ENCODE peak calls at places on chromosomes 6 and 20, in six cellular contexts. H is H9, J is IMR-90, X is mesenchymal stem cell, N is trophoblast cell, T is H1. G is an unnamed sample.

GRCh38 chr6:52904562-52905279 is 4.8 kb downstream of the GSTA3 start:
- DNase-seq in X (no peak), H (peak; percentile 66), J (no peak), T (no peak), N (peak; percentile 46), G (no peak)

GRCh38 chr6:13486679-13487121 is 700 bp downstream of the GFOD1 start:
- DNase-seq in X (peak; percentile 83), T (no peak), N (peak; percentile 68), H (peak; percentile 53), J (peak; percentile 61), G (peak; percentile 37)

GRCh38 chr6:167099707-167100106 is 23.2 kb upstream of the CCR6 start:
- DNase-seq in H (no peak), T (no peak), X (no peak), J (no peak), N (peak; percentile 62), G (no peak)

GRCh38 chr20:24802286-24802820 is 146.7 kb upstream of the CST7 start:
- DNase-seq in J (no peak), N (no peak), T (no peak), H (no peak), X (no peak), G (no peak)

GRCh38 chr20:41201760-41202159 is 64.4 kb downstream of the PLCG1 start:
- DNase-seq in N (no peak), H (no peak), X (no peak), T (no peak), J (no peak), G (no peak)

GRCh38 chr20:33688938-33689424 is 2.8 kb upstream of the E2F1 start:
- DNase-seq in X (no peak), N (no peak), T (no peak), J (no peak), H (no peak), G (no peak)

GRCh38 chr20:58128635-58129625 is 99.5 kb downstream of the ANKRD60 start:
- DNase-seq in T (no peak), J (no peak), H (peak; percentile 14), N (no peak), X (no peak), G (no peak)

GRCh38 chr6:89977808-89978748 is 83.8 kb downstream of the GJA10 start:
- DNase-seq in J (peak; percentile 93), T (no peak), H (no peak), N (no peak), X (peak; percentile 85), G (no peak)

GRCh38 chr6:21277601-21278043 is 315.9 kb upstream of the SOX4 start:
- DNase-seq in H (no peak), X (no peak), J (no peak), T (peak; percentile 34), N (peak; percentile 57), G (no peak)

GRCh38 chr6:31187780-31188194 is 17.3 kb upstream of the POU5F1 start:
- DNase-seq in N (peak; percentile 19), H (no peak), T (no peak), X (no peak), J (no peak), G (no peak)

GRCh38 chr6:134437376-134437775 is 119.5 kb upstream of the SGK1 start:
- DNase-seq in T (no peak), J (peak; percentile 75), H (no peak), N (peak; percentile 15), X (peak; percentile 61), G (no peak)

GRCh38 chr6:119240257-119241123 is 109.1 kb downstream of the MAN1A1 start:
- DNase-seq in N (peak; percentile 5), J (no peak), X (no peak), H (peak; percentile 38), T (peak; percentile 9), G (peak; percentile 8)

GRCh38 chr6:43075791-43076092 is 372 bp upstream of the PTK7 start:
- DNase-seq in T (no peak), J (no peak), X (no peak), H (no peak), N (no peak), G (no peak)

GRCh38 chr6:148342146-148343027 is at the start of gene SASH1:
- DNase-seq in N (peak; percentile 87), J (peak; percentile 77), X (peak; percentile 95), T (peak; percentile 85), H (peak; percentile 92), G (peak; percentile 94)

GRCh38 chr20:12575352-12576095 is 433.2 kb upstream of the SPTLC3 start:
- DNase-seq in T (no peak), X (peak; percentile 93), J (no peak), N (peak; percentile 1), H (no peak), G (no peak)

GRCh38 chr6:71721642-71722041 is 164.7 kb upstream of the RIMS1 start:
- DNase-seq in H (no peak), X (no peak), N (no peak), J (peak; percentile 12), T (no peak), G (no peak)

GRCh38 chr20:15582146-15582776 is 991.0 kb downstream of the KIF16B start:
- DNase-seq in T (no peak), X (peak; percentile 46), N (no peak), H (no peak), J (peak; percentile 57), G (no peak)

GRCh38 chr6:33430991-33431879 is 11.4 kb downstream of the SYNGAP1 start:
- DNase-seq in H (peak; percentile 95), T (no peak), N (no peak), J (peak; percentile 65), X (peak; percentile 81), G (peak; percentile 83)

GRCh38 chr20:1800180-1800579 is 95.0 kb upstream of the SIRPA start:
- DNase-seq in T (no peak), X (no peak), H (no peak), J (no peak), N (no peak), G (no peak)

GRCh38 chr6:152184573-152185157 is 377.2 kb downstream of the ESR1 start:
- DNase-seq in N (no peak), H (no peak), J (no peak), T (no peak), X (no peak), G (no peak)

GRCh38 chr20:380763-381580 is 412 bp downstream of the TRIB3 start:
- DNase-seq in J (peak; percentile 57), T (no peak), H (peak; percentile 78), X (peak; percentile 73), N (peak; percentile 50), G (peak; percentile 48)

GRCh38 chr6:135686784-135687301 is 164.7 kb upstream of the PDE7B start:
- DNase-seq in J (peak; percentile 60), N (no peak), X (peak; percentile 32), T (no peak), H (no peak), G (no peak)

GRCh38 chr6:14986370-14986769 is 259.5 kb upstream of the JARID2 start:
- DNase-seq in N (no peak), H (no peak), X (no peak), T (no peak), J (no peak), G (no peak)

GRCh38 chr6:23420659-23421350 is 705.2 kb upstream of the NRSN1 start:
- DNase-seq in N (no peak), H (no peak), T (no peak), J (no peak), X (no peak), G (no peak)

GRCh38 chr6:46138281-46138680 is 8.5 kb downstream of the ENPP4 start:
- DNase-seq in T (no peak), N (no peak), H (no peak), X (no peak), J (no peak), G (no peak)

DNA sequence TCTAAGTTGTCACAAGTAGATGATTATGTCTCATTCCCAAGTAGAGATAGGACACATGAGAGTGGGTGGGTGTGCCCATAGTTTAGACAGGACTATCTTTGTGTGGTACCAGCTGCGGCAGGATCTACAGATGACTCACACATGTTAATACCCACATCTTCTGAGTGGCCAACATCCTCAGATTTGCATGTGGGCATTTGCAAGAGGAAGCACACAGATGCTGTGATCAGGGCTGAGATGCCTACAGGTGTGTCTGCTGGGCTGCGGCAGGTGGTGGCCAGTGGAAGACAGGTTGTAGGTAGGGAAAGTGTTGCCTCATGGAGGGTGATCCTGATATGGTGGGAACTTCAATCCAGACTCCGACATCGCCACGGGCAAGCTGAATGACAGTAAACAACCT is 50.8 kb downstream of the UTRN start:
- DNase-seq in T (no peak), J (no peak), N (peak; percentile 33), H (no peak), X (no peak), G (no peak)
- H3K14ac ChIP-seq in T (no peak overlapping the region), J (no peak overlapping the region), N (no peak overlapping the region), H (no peak overlapping the region), X (peak overlapping the region; percentile 72), G (no peak overlapping the region)

GRCh38 chr20:54048489-54048888 is 21.9 kb downstream of the BCAS1 start:
- DNase-seq in T (no peak), N (no peak), X (no peak), H (no peak), J (no peak), G (no peak)

GRCh38 chr20:54051019-54051418 is 19.4 kb downstream of the BCAS1 start:
- DNase-seq in T (no peak), J (no peak), H (no peak), X (no peak), N (no peak), G (no peak)

GRCh38 chr20:54047741-54048140 is 22.7 kb downstream of the BCAS1 start:
- DNase-seq in T (no peak), X (no peak), H (no peak), N (no peak), J (no peak), G (no peak)

GRCh38 chr20:54047048-54047447 is 23.3 kb downstream of the BCAS1 start:
- DNase-seq in N (no peak), X (no peak), T (no peak), J (no peak), H (no peak), G (no peak)

DNA sequence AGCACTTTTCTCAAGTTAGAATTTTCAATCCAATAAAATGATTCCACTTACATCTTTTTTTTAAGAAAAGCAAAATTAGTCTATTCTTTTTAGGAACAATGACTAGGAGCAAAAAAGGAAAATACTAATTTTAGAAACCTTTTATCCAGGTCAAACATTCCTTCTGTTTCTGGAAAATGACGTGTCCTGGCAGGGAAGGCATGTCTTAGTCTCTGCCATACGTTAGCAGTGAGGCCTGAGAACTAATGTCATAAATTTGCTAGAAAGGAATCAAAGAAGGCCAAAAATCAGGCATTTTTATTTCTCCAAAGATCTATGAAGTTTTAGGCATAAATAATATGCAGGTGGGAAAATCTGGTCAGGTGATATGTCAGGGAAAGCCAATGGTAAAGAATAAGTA is 21.2 kb downstream of the BCAS1 start:
- DNase-seq in X (no peak), J (no peak), T (no peak), N (no peak), H (no peak), G (no peak)
- H3K14ac ChIP-seq in X (no peak overlapping the region), J (no peak overlapping the region), T (no peak overlapping the region), N (no peak overlapping the region), H (no peak overlapping the region), G (no peak overlapping the region)

GRCh38 chr6:28118217-28118616 is 6.2 kb upstream of the ZSCAN16 start:
- DNase-seq in X (no peak), H (no peak), T (no peak), J (no peak), N (no peak), G (no peak)
- H3K14ac ChIP-seq in X (no peak overlapping the region), H (no peak overlapping the region), T (no peak overlapping the region), J (no peak overlapping the region), N (no peak overlapping the region), G (no peak overlapping the region)

GRCh38 chr6:111662192-111662793 is 56.6 kb upstream of the TRAF3IP2 start:
- DNase-seq in X (peak; percentile 56), N (no peak), H (no peak), J (no peak), T (no peak), G (no peak)
- H3K14ac ChIP-seq in X (no peak overlapping the region), N (no peak overlapping the region), H (no peak overlapping the region), J (no peak overlapping the region), T (no peak overlapping the region), G (no peak overlapping the region)

GRCh38 chr6:110617057-110617456 is 140.6 kb upstream of the SLC22A16 start:
- DNase-seq in N (no peak), T (no peak), X (no peak), J (no peak), H (no peak), G (no peak)
- H3K14ac ChIP-seq in N (no peak overlapping the region), T (no peak overlapping the region), X (no peak overlapping the region), J (no peak overlapping the region), H (no peak overlapping the region), G (no peak overlapping the region)